ENCODE peak calls at places on chromosomes 1 and 21, in nine cellular contexts. O, T, S, V, I, Y, W, P and A are unnamed samples.

GRCh38 chr1:9413877-9414213 is 121.2 kb downstream of the SPSB1 start:
- DNase-seq in O (no peak), T (no peak), S (no peak), V (no peak), I (no peak), Y (no peak), W (no peak), P (no peak), A (no peak)

GRCh38 chr1:94245747-94246438 is 8.5 kb upstream of the ARHGAP29 start:
- DNase-seq in O (no peak), T (no peak), S (no peak), V (no peak), I (no peak), Y (no peak), W (no peak), P (no peak), A (no peak)

GRCh38 chr1:118155106-118155505 is 29.9 kb downstream of the SPAG17 start:
- DNase-seq in O (no peak), T (no peak), S (no peak), V (no peak), I (no peak), Y (no peak), W (peak; percentile 68), P (no peak), A (no peak)

GRCh38 chr1:117541003-117541402 is 64.8 kb upstream of the TENT5C start:
- DNase-seq in O (peak; percentile 65), T (no peak), S (no peak), V (no peak), I (no peak), Y (no peak), W (no peak), P (no peak), A (no peak)

GRCh38 chr1:66298427-66298826 is 235.5 kb upstream of the SGIP1 start:
- DNase-seq in O (no peak), T (no peak), S (no peak), V (no peak), I (no peak), Y (no peak), W (no peak), P (no peak), A (no peak)

GRCh38 chr1:156772728-156773497 is 5.6 kb downstream of the PRCC start:
- DNase-seq in O (peak; percentile 73), T (peak; percentile 24), S (no peak), V (no peak), I (no peak), Y (no peak), W (no peak), P (no peak), A (no peak)

GRCh38 chr1:50704126-50704525 is 255.9 kb downstream of the FAF1 start:
- DNase-seq in O (no peak), T (peak; percentile 72), S (no peak), V (no peak), I (peak; percentile 32), Y (no peak), W (peak; percentile 50), P (no peak), A (peak; percentile 83)

GRCh38 chr1:77900687-77901293 is 12.4 kb downstream of the NEXN start:
- DNase-seq in O (no peak), T (peak; percentile 78), S (no peak), V (peak; percentile 58), I (peak; percentile 35), Y (no peak), W (peak; percentile 40), P (peak; percentile 40), A (peak; percentile 58)

GRCh38 chr1:172723251-172723650 is 64.3 kb downstream of the FASLG start:
- DNase-seq in O (no peak), T (no peak), S (no peak), V (no peak), I (no peak), Y (no peak), W (no peak), P (no peak), A (no peak)

GRCh38 chr1:41791667-41792484 is 126.8 kb downstream of the HIVEP3 start:
- DNase-seq in O (no peak), T (no peak), S (no peak), V (no peak), I (peak; percentile 68), Y (no peak), W (no peak), P (peak; percentile 60), A (no peak)

GRCh38 chr21:45294509-45295291 is 7.0 kb upstream of the POFUT2 start:
- DNase-seq in O (peak; percentile 98), T (no peak), S (no peak), V (peak; percentile 97), I (no peak), Y (no peak), W (no peak), P (no peak), A (no peak)